ENCODE peak calls at places on chromosomes 3 and 15, in six cellular contexts. One of them, this sample, is unnamed.

GRCh38 chr15:47196057-47196456 is 521.2 kb upstream of the SEMA6D start:
- DNase-seq in epithelial cell of esophagus: peak; percentile 90
- DNase-seq in HFF-Myc: peak; percentile 67
- DNase-seq in MG63: peak; percentile 76
- DNase-seq in IMR-90: peak; percentile 87
- DNase-seq in choroid plexus epithelial cell: peak; percentile 95
- DNase-seq in this sample: peak; percentile 92

GRCh38 chr3:171640520-171641412 is 169.5 kb downstream of the PLD1 start:
- DNase-seq in IMR-90: peak; percentile 56
- DNase-seq in epithelial cell of esophagus: peak; percentile 23
- DNase-seq in choroid plexus epithelial cell: peak; percentile 74
- DNase-seq in MG63: peak; percentile 31
- DNase-seq in HFF-Myc: peak; percentile 55
- DNase-seq in this sample: peak; percentile 39

GRCh38 chr3:171831936-171832335 is 11.2 kb upstream of the TMEM212 start:
- DNase-seq in epithelial cell of esophagus: no peak
- DNase-seq in HFF-Myc: no peak
- DNase-seq in choroid plexus epithelial cell: no peak
- DNase-seq in IMR-90: peak; percentile 68
- DNase-seq in MG63: no peak
- DNase-seq in this sample: peak; percentile 54

GRCh38 chr15:96255599-96255998 is 74.9 kb upstream of the NR2F2 start:
- DNase-seq in HFF-Myc: no peak
- DNase-seq in epithelial cell of esophagus: no peak
- DNase-seq in MG63: no peak
- DNase-seq in choroid plexus epithelial cell: no peak
- DNase-seq in IMR-90: no peak
- DNase-seq in this sample: no peak

GRCh38 chr3:139132976-139133375 is 88.3 kb upstream of the PRR23C start:
- DNase-seq in HFF-Myc: no peak
- DNase-seq in epithelial cell of esophagus: no peak
- DNase-seq in MG63: no peak
- DNase-seq in IMR-90: no peak
- DNase-seq in choroid plexus epithelial cell: no peak
- DNase-seq in this sample: no peak

GRCh38 chr15:86915811-86916331 is 836.2 kb downstream of the AGBL1 start:
- DNase-seq in epithelial cell of esophagus: peak; percentile 70
- DNase-seq in IMR-90: peak; percentile 13
- DNase-seq in MG63: peak; percentile 29
- DNase-seq in choroid plexus epithelial cell: peak; percentile 67
- DNase-seq in HFF-Myc: peak; percentile 1
- DNase-seq in this sample: peak; percentile 73

GRCh38 chr3:171982829-171983228 is 56.5 kb upstream of the FNDC3B start:
- DNase-seq in epithelial cell of esophagus: no peak
- DNase-seq in HFF-Myc: peak; percentile 72
- DNase-seq in IMR-90: peak; percentile 87
- DNase-seq in MG63: no peak
- DNase-seq in choroid plexus epithelial cell: peak; percentile 86
- DNase-seq in this sample: peak; percentile 66

GRCh38 chr15:100602822-100603393 is 519 bp downstream of the ASB7 start:
- DNase-seq in IMR-90: peak; percentile 20
- DNase-seq in epithelial cell of esophagus: peak; percentile 55
- DNase-seq in HFF-Myc: no peak
- DNase-seq in MG63: peak; percentile 10
- DNase-seq in choroid plexus epithelial cell: peak; percentile 60
- DNase-seq in this sample: peak; percentile 26

GRCh38 chr15:41465822-41466421 is 27.8 kb upstream of the ITPKA start:
- DNase-seq in choroid plexus epithelial cell: peak; percentile 84
- DNase-seq in epithelial cell of esophagus: peak; percentile 63
- DNase-seq in HFF-Myc: no peak
- DNase-seq in MG63: no peak
- DNase-seq in IMR-90: peak; percentile 74
- DNase-seq in this sample: peak; percentile 79

GRCh38 chr3:70930066-70930465 is 617.6 kb upstream of the MDFIC2 start:
- DNase-seq in epithelial cell of esophagus: no peak
- DNase-seq in IMR-90: no peak
- DNase-seq in MG63: no peak
- DNase-seq in choroid plexus epithelial cell: no peak
- DNase-seq in HFF-Myc: no peak
- DNase-seq in this sample: no peak

GRCh38 chr3:161224786-161225185 is 3.7 kb downstream of the NMD3 start:
- DNase-seq in MG63: no peak
- DNase-seq in choroid plexus epithelial cell: no peak
- DNase-seq in epithelial cell of esophagus: no peak
- DNase-seq in HFF-Myc: no peak
- DNase-seq in IMR-90: no peak
- DNase-seq in this sample: no peak

GRCh38 chr3:113140876-113141275 is 70.5 kb upstream of the BOC start:
- DNase-seq in MG63: peak; percentile 16
- DNase-seq in IMR-90: peak; percentile 10
- DNase-seq in HFF-Myc: no peak
- DNase-seq in epithelial cell of esophagus: peak; percentile 74
- DNase-seq in choroid plexus epithelial cell: peak; percentile 58
- DNase-seq in this sample: peak; percentile 53

GRCh38 chr3:179401561-179401960 is 49.7 kb downstream of the GNB4 start:
- DNase-seq in HFF-Myc: no peak
- DNase-seq in IMR-90: no peak
- DNase-seq in MG63: no peak
- DNase-seq in epithelial cell of esophagus: no peak
- DNase-seq in choroid plexus epithelial cell: peak; percentile 17
- DNase-seq in this sample: no peak

GRCh38 chr3:111321786-111322185 is 220.2 kb upstream of the CD96 start:
- DNase-seq in epithelial cell of esophagus: no peak
- DNase-seq in MG63: no peak
- DNase-seq in IMR-90: no peak
- DNase-seq in HFF-Myc: no peak
- DNase-seq in choroid plexus epithelial cell: no peak
- DNase-seq in this sample: no peak

GRCh38 chr3:101898752-101899169 is 49.4 kb downstream of the NFKBIZ start:
- DNase-seq in MG63: no peak
- DNase-seq in IMR-90: no peak
- DNase-seq in epithelial cell of esophagus: no peak
- DNase-seq in choroid plexus epithelial cell: no peak
- DNase-seq in HFF-Myc: no peak
- DNase-seq in this sample: no peak

GRCh38 chr3:69104585-69104984 is 17.8 kb downstream of the LMOD3 start:
- DNase-seq in epithelial cell of esophagus: no peak
- DNase-seq in HFF-Myc: no peak
- DNase-seq in IMR-90: no peak
- DNase-seq in choroid plexus epithelial cell: no peak
- DNase-seq in MG63: no peak
- DNase-seq in this sample: no peak

GRCh38 chr3:197002701-197003454 is 26.7 kb downstream of the MELTF start:
- DNase-seq in MG63: peak; percentile 72
- DNase-seq in epithelial cell of esophagus: peak; percentile 91
- DNase-seq in HFF-Myc: no peak
- DNase-seq in choroid plexus epithelial cell: peak; percentile 65
- DNase-seq in IMR-90: peak; percentile 52
- DNase-seq in this sample: peak; percentile 73

GRCh38 chr3:182081096-182081495 is 369.4 kb downstream of the SOX2 start:
- DNase-seq in MG63: no peak
- DNase-seq in epithelial cell of esophagus: no peak
- DNase-seq in choroid plexus epithelial cell: no peak
- DNase-seq in IMR-90: no peak
- DNase-seq in HFF-Myc: no peak
- DNase-seq in this sample: no peak

GRCh38 chr3:156246939-156247725 is 126.8 kb downstream of the KCNAB1 start:
- DNase-seq in epithelial cell of esophagus: peak; percentile 73
- DNase-seq in choroid plexus epithelial cell: peak; percentile 17
- DNase-seq in MG63: no peak
- DNase-seq in IMR-90: peak; percentile 9
- DNase-seq in HFF-Myc: no peak
- DNase-seq in this sample: peak; percentile 57

GRCh38 chr3:36309092-36309491 is 71.2 kb upstream of the STAC start:
- DNase-seq in MG63: no peak
- DNase-seq in IMR-90: no peak
- DNase-seq in HFF-Myc: no peak
- DNase-seq in epithelial cell of esophagus: no peak
- DNase-seq in choroid plexus epithelial cell: no peak
- DNase-seq in this sample: no peak

GRCh38 chr15:61184431-61184830 is 44.7 kb downstream of the RORA start:
- DNase-seq in HFF-Myc: no peak
- DNase-seq in IMR-90: no peak
- DNase-seq in MG63: no peak
- DNase-seq in epithelial cell of esophagus: no peak
- DNase-seq in choroid plexus epithelial cell: no peak
- DNase-seq in this sample: no peak

GRCh38 chr3:112930771-112931170 is 44.1 kb downstream of the CD200R1 start:
- DNase-seq in HFF-Myc: no peak
- DNase-seq in choroid plexus epithelial cell: peak; percentile 4
- DNase-seq in MG63: no peak
- DNase-seq in epithelial cell of esophagus: peak; percentile 48
- DNase-seq in IMR-90: peak; percentile 19
- DNase-seq in this sample: no peak

GRCh38 chr15:66864871-66865281 is 162.8 kb downstream of the SMAD6 start:
- DNase-seq in MG63: no peak
- DNase-seq in choroid plexus epithelial cell: no peak
- DNase-seq in epithelial cell of esophagus: no peak
- DNase-seq in HFF-Myc: no peak
- DNase-seq in IMR-90: no peak
- DNase-seq in this sample: no peak

GRCh38 chr3:106945435-106945834 is 431.8 kb upstream of the CCDC54 start:
- DNase-seq in choroid plexus epithelial cell: no peak
- DNase-seq in HFF-Myc: peak; percentile 46
- DNase-seq in IMR-90: peak; percentile 20
- DNase-seq in MG63: no peak
- DNase-seq in epithelial cell of esophagus: no peak
- DNase-seq in this sample: peak; percentile 11

GRCh38 chr3:151538706-151539403 is 78.0 kb upstream of the IGSF10 start:
- DNase-seq in epithelial cell of esophagus: no peak
- DNase-seq in IMR-90: peak; percentile 30
- DNase-seq in choroid plexus epithelial cell: peak; percentile 65
- DNase-seq in MG63: peak; percentile 42
- DNase-seq in HFF-Myc: peak; percentile 67
- DNase-seq in this sample: no peak

GRCh38 chr3:67635257-67635656 is 19.2 kb downstream of the SUCLG2 start:
- DNase-seq in MG63: peak; percentile 45
- DNase-seq in HFF-Myc: peak; percentile 29
- DNase-seq in epithelial cell of esophagus: peak; percentile 83
- DNase-seq in choroid plexus epithelial cell: peak; percentile 80
- DNase-seq in IMR-90: peak; percentile 96
- DNase-seq in this sample: peak; percentile 93

GRCh38 chr3:195009607-195010006 is 261.4 kb downstream of the XXYLT1 start:
- DNase-seq in epithelial cell of esophagus: no peak
- DNase-seq in IMR-90: no peak
- DNase-seq in HFF-Myc: no peak
- DNase-seq in MG63: no peak
- DNase-seq in choroid plexus epithelial cell: no peak
- DNase-seq in this sample: no peak

GRCh38 chr3:79383402-79384012 is 384.3 kb downstream of the ROBO1 start:
- DNase-seq in IMR-90: peak; percentile 39
- DNase-seq in HFF-Myc: peak; percentile 16
- DNase-seq in choroid plexus epithelial cell: peak; percentile 80
- DNase-seq in MG63: no peak
- DNase-seq in epithelial cell of esophagus: no peak
- DNase-seq in this sample: peak; percentile 79

GRCh38 chr3:81914254-81914653 is 152.8 kb upstream of the GBE1 start:
- DNase-seq in choroid plexus epithelial cell: no peak
- DNase-seq in MG63: no peak
- DNase-seq in IMR-90: no peak
- DNase-seq in HFF-Myc: no peak
- DNase-seq in epithelial cell of esophagus: no peak
- DNase-seq in this sample: no peak
- H3K4me3 ChIP-seq in choroid plexus epithelial cell: no peak overlapping the region
- H3K4me3 ChIP-seq in MG63: no peak overlapping the region
- H3K4me3 ChIP-seq in IMR-90: no peak overlapping the region
- H3K4me3 ChIP-seq in HFF-Myc: no peak overlapping the region
- H3K4me3 ChIP-seq in epithelial cell of esophagus: no peak overlapping the region
- H3K4me3 ChIP-seq in this sample: no peak overlapping the region

DNA sequence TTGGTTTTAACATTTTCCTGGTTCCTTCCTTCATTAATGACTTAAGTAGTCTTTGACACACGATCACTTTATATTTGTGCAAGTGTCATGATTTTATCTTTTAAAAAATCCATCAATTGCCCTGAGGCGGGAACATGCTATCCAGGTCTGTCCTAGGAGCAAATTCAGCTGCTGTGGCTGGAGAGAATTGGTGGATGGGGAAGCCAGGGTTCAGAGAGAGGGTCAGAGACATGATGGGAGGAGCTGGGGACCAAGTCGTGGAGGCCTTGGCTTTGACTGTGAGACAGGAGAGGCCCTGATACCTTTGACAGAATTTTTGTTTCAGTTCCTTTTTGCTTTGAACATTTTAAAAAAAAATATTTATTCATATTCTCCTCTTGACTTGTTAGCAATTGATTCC is 89.0 kb downstream of the CHRNA7 start:
- DNase-seq in epithelial cell of esophagus: no peak
- DNase-seq in HFF-Myc: no peak
- DNase-seq in MG63: no peak
- DNase-seq in IMR-90: no peak
- DNase-seq in choroid plexus epithelial cell: no peak
- DNase-seq in this sample: no peak
- H3K4me3 ChIP-seq in epithelial cell of esophagus: no peak overlapping the region
- H3K4me3 ChIP-seq in HFF-Myc: no peak overlapping the region
- H3K4me3 ChIP-seq in MG63: no peak overlapping the region
- H3K4me3 ChIP-seq in IMR-90: no peak overlapping the region
- H3K4me3 ChIP-seq in choroid plexus epithelial cell: no peak overlapping the region
- H3K4me3 ChIP-seq in this sample: no peak overlapping the region

GRCh38 chr3:186964629-186965028 is 34.3 kb downstream of the ST6GAL1 start:
- DNase-seq in HFF-Myc: no peak
- DNase-seq in epithelial cell of esophagus: no peak
- DNase-seq in choroid plexus epithelial cell: no peak
- DNase-seq in MG63: no peak
- DNase-seq in IMR-90: no peak
- DNase-seq in this sample: no peak
- H3K4me3 ChIP-seq in HFF-Myc: no peak overlapping the region
- H3K4me3 ChIP-seq in epithelial cell of esophagus: no peak overlapping the region
- H3K4me3 ChIP-seq in choroid plexus epithelial cell: no peak overlapping the region
- H3K4me3 ChIP-seq in MG63: no peak overlapping the region
- H3K4me3 ChIP-seq in IMR-90: no peak overlapping the region
- H3K4me3 ChIP-seq in this sample: no peak overlapping the region

GRCh38 chr15:44246521-44247268 is 41.8 kb upstream of the GOLM2 start:
- DNase-seq in MG63: no peak
- DNase-seq in epithelial cell of esophagus: no peak
- DNase-seq in IMR-90: no peak
- DNase-seq in HFF-Myc: no peak
- DNase-seq in choroid plexus epithelial cell: no peak
- DNase-seq in this sample: no peak
- H3K4me3 ChIP-seq in MG63: no peak overlapping the region
- H3K4me3 ChIP-seq in epithelial cell of esophagus: no peak overlapping the region
- H3K4me3 ChIP-seq in IMR-90: no peak overlapping the region
- H3K4me3 ChIP-seq in HFF-Myc: no peak overlapping the region
- H3K4me3 ChIP-seq in choroid plexus epithelial cell: no peak overlapping the region
- H3K4me3 ChIP-seq in this sample: no peak overlapping the region

This sample was measured in cardiac fibroblast.